ENCODE peak calls at places on chromosomes 3 and 15, in four cellular contexts. D is HCT116, M is HepG2, N is H1. O is an unnamed sample.

GRCh38 chr3:125087768-125088391 is 32.1 kb upstream of the HEG1 start:
- DNase-seq in D (no peak), M (no peak), N (no peak), O (no peak)

GRCh38 chr3:100737334-100737733 is 28.0 kb downstream of the TFG start:
- DNase-seq in D (no peak), M (no peak), N (no peak), O (peak)

GRCh38 chr15:41782486-41783271 is 8.4 kb downstream of the MAPKBP1 start:
- DNase-seq in D (no peak), M (no peak), N (no peak), O (no peak)

GRCh38 chr15:60971719-60972118 is 257.4 kb downstream of the RORA start:
- DNase-seq in D (no peak), M (no peak), N (no peak), O (no peak)

GRCh38 chr3:145807990-145808389 is 353.0 kb downstream of the PLOD2 start:
- DNase-seq in D (no peak), M (no peak), N (no peak), O (no peak)

GRCh38 chr15:70099966-70100494 is 2.3 kb upstream of the TLE3 start:
- DNase-seq in D (peak), M (no peak), N (no peak), O (no peak)

GRCh38 chr15:64865998-64866520 is 24.3 kb downstream of the PLEKHO2 start:
- DNase-seq in D (no peak), M (no peak), N (peak), O (no peak)

GRCh38 chr3:136893848-136894443 is 31.9 kb downstream of the NCK1 start:
- DNase-seq in D (no peak), M (peak), N (no peak), O (no peak)

GRCh38 chr3:184765730-184766074 is 46.3 kb upstream of the VPS8 start:
- DNase-seq in D (no peak), M (no peak), N (no peak), O (no peak)

GRCh38 chr15:72196409-72197044 is 1.1 kb downstream of the GRAMD2A start:
- DNase-seq in D (no peak), M (no peak), N (no peak), O (no peak)

GRCh38 chr3:58742239-58742638 is 75.7 kb upstream of the FAM3D start:
- DNase-seq in D (no peak), M (no peak), N (no peak), O (no peak)

GRCh38 chr3:123286308-123287023 is 84.7 kb downstream of the SEC22A start:
- DNase-seq in D (peak), M (peak), N (peak), O (peak)

GRCh38 chr15:80606571-80606970 is 88.5 kb upstream of the ABHD17C start:
- DNase-seq in D (no peak), M (no peak), N (no peak), O (no peak)

GRCh38 chr15:66386204-66387123 is at the start of gene MAP2K1:
- DNase-seq in D (peak), M (peak), N (peak), O (peak)

GRCh38 chr3:111585214-111585613 is 9.9 kb downstream of the ZBED2 start:
- DNase-seq in D (peak), M (peak), N (no peak), O (no peak)

GRCh38 chr3:17069754-17070153 is 185.0 kb downstream of the PLCL2 start:
- DNase-seq in D (no peak), M (no peak), N (no peak), O (no peak)

GRCh38 chr15:44501768-44502366 is 35.1 kb upstream of the EIF3J start:
- DNase-seq in D (peak), M (peak), N (no peak), O (peak)

GRCh38 chr3:101637461-101637860 is 39.5 kb downstream of the ZBTB11 start:
- DNase-seq in D (no peak), M (no peak), N (no peak), O (no peak)

GRCh38 chr15:78930577-78931388 is 14.1 kb downstream of the CTSH start:
- DNase-seq in D (peak), M (no peak), N (no peak), O (peak)

GRCh38 chr3:184234224-184234623 is 4.8 kb downstream of the VWA5B2 start:
- DNase-seq in D (peak), M (peak), N (no peak), O (peak)

GRCh38 chr3:111924283-111924682 is 54.5 kb upstream of the ABHD10 start:
- DNase-seq in D (no peak), M (no peak), N (no peak), O (no peak)

GRCh38 chr3:117853923-117854322 is 1144.3 kb downstream of the TUSC7 start:
- DNase-seq in D (no peak), M (no peak), N (no peak), O (no peak)

GRCh38 chr15:71596672-71597071 is 213.7 kb upstream of the NR2E3 start:
- DNase-seq in D (no peak), M (no peak), N (no peak), O (no peak)

GRCh38 chr3:178170698-178171535 is 365.3 kb upstream of the KCNMB2 start:
- DNase-seq in D (no peak), M (no peak), N (no peak), O (peak)

GRCh38 chr3:47414666-47415587 is 34.1 kb downstream of the PTPN23 start:
- DNase-seq in D (no peak), M (no peak), N (no peak), O (no peak)

GRCh38 chr15:67050062-67050461 is 15.3 kb upstream of the SMAD3 start:
- DNase-seq in D (no peak), M (no peak), N (no peak), O (no peak)

GRCh38 chr3:169169340-169169963 is 494.1 kb downstream of the MECOM start:
- DNase-seq in D (no peak), M (no peak), N (no peak), O (no peak)

GRCh38 chr15:44536298-44536961 is 517 bp upstream of the EIF3J start:
- DNase-seq in D (peak), M (peak), N (peak), O (peak)

GRCh38 chr3:184345678-184346144 is 8.3 kb downstream of the FAM131A start:
- DNase-seq in D (peak), M (peak), N (no peak), O (peak)

GRCh38 chr3:183185696-183186095 is 23.2 kb upstream of the LAMP3 start:
- DNase-seq in D (no peak), M (no peak), N (no peak), O (no peak)

GRCh38 chr3:150447084-150447483 is 39.0 kb downstream of the TSC22D2 start:
- DNase-seq in D (no peak), M (no peak), N (no peak), O (no peak)

GRCh38 chr3:190593075-190593474 is 79.2 kb downstream of the IL1RAP start:
- DNase-seq in D (no peak), M (no peak), N (no peak), O (no peak)

GRCh38 chr15:50828610-50829206 is 63.2 kb upstream of the SPPL2A start:
- DNase-seq in D (peak), M (peak), N (no peak), O (no peak)

GRCh38 chr15:80818996-80819395 is 39.8 kb downstream of the CEMIP start:
- DNase-seq in D (no peak), M (no peak), N (no peak), O (no peak)

GRCh38 chr3:11718582-11719405 is 75.1 kb upstream of the VGLL4 start:
- DNase-seq in D (peak), M (peak), N (no peak), O (no peak)

GRCh38 chr3:42472555-42472954 is 29.9 kb upstream of the VIPR1 start:
- DNase-seq in D (no peak), M (no peak), N (no peak), O (no peak)
- TF ChIP-seq FOSL1 in D (no peak), M (no peak), N (no peak), O (no peak)

DNA sequence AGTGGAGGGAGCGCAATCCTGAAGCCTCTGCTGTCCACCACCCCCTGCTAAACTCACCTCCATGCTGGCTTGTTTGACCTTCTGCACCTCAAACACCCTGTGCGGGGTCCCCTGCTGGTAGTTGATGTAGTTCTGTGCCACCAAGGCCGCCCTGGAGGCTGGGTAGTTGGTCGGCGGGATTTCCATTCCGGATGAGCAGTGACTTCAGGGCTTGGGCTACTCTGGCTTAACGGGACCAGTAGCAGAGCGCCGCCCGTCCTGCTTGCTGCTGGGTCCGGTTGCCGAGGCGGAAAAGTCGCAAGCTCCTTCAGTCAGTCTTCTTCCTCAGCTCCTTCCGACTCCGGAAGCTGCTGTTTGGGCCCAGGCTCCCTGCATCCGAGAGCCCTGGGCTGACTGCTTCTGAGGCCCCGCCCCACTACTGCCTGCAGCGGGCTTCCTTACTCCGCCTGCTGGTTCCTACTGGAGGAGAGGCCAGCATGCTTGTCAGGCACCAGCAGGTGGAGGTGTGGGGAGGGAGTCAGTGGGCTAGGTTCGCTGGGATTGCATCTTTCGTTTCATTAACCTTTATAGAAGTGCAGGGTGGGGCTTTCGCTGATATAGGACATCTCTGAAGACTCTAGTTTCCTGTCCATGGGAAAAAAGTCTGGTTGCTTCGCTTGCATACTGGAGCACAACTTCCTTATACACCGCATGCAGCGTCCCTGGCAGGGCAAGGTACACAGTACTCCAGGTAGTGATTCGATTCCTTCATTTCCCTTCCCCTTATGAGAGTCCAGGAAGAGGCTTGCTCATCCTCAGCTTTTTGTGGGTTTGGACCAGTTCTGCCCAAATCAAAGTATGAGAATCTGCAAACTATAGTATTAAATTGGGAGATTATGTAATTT is at the start of gene LXN:
- DNase-seq in D (no peak), M (peak), N (peak), O (peak)
- TF ChIP-seq FOSL1 in D (no peak), M (no peak), N (no peak), O (no peak)

GRCh38 chr3:114213669-114214541 is 23.5 kb downstream of the ZNF80 start:
- DNase-seq in D (no peak), M (no peak), N (peak), O (no peak)
- TF ChIP-seq FOSL1 in D (no peak), M (no peak), N (no peak), O (peak)

DNA sequence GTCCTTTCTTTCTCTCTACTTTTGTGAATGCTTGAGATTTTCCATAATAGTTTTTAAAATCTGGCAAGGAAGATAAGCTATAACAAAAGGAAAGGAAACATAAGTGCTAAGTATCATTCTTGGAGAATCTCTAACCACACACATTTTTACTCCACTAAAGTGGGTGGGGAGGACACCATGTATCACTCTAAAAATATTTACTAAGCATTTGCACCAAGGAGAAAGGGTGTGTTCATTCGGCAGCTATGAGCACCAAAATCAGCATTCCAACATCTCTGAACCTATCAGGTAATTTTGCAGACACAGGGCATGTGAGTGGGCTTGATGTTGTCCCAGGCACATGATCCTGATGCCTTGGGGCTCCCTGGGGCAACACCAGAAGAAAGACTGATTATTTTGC is 5.5 kb downstream of the B4GALT4 start:
- DNase-seq in D (no peak), M (no peak), N (no peak), O (no peak)
- TF ChIP-seq FOSL1 in D (no peak), M (no peak), N (no peak), O (no peak)

GRCh38 chr15:73437541-73438109 is 5.3 kb upstream of the REC114 start:
- DNase-seq in D (no peak), M (no peak), N (no peak), O (no peak)

GRCh38 chr15:73438651-73439050 is 4.3 kb upstream of the REC114 start:
- DNase-seq in D (no peak), M (no peak), N (no peak), O (no peak)

GRCh38 chr15:73433878-73434277 is 9.1 kb upstream of the REC114 start:
- DNase-seq in D (no peak), M (no peak), N (no peak), O (no peak)
- TF ChIP-seq FOSL1 in D (no peak), M (no peak), N (no peak), O (no peak)

GRCh38 chr15:39404767-39405173 is 176.1 kb upstream of the THBS1 start:
- DNase-seq in D (no peak), M (no peak), N (no peak), O (peak)
- TF ChIP-seq FOSL1 in D (no peak), M (no peak), N (no peak), O (peak)